ENCODE peak calls at places on chromosomes 4 and X, in ten cellular contexts. X, Z, A, F, T, S, W, K, B and H are unnamed samples.

GRCh38 chr4:111048316-111048715 is 425.4 kb upstream of the PITX2 start:
- DNase-seq in T (no peak), A (no peak), F (no peak), B (no peak), W (no peak), K (no peak), S (no peak), Z (no peak), X (no peak), H (no peak)

GRCh38 chr4:89129080-89129640 is 17.8 kb downstream of the TIGD2 start:
- DNase-seq in S (no peak), W (no peak), T (no peak), K (no peak), Z (peak; percentile 83), B (no peak), X (no peak), F (no peak), A (peak; percentile 54), H (no peak)

GRCh38 chrX:153378607-153379006 is 22.5 kb downstream of the PNMA6E start:
- DNase-seq in X (no peak), K (no peak), S (no peak), W (no peak), T (no peak), A (no peak), Z (no peak), B (no peak), F (no peak), H (no peak)

GRCh38 chr4:7419961-7420660 is 14.6 kb downstream of the PSAPL1 start:
- DNase-seq in K (peak; percentile 27), F (no peak), X (no peak), S (no peak), T (no peak), A (no peak), W (peak; percentile 4), B (no peak), Z (no peak), H (no peak)

GRCh38 chr4:121726642-121727268 is 30.0 kb upstream of the ANXA5 start:
- DNase-seq in K (no peak), X (no peak), A (peak; percentile 61), Z (peak; percentile 68), W (no peak), T (peak; percentile 59), B (no peak), F (no peak), S (no peak), H (no peak)

GRCh38 chr4:47315346-47315745 is 148.2 kb downstream of the COMMD8 start:
- DNase-seq in Z (peak; percentile 68), A (no peak), W (no peak), X (no peak), B (no peak), F (no peak), K (no peak), T (no peak), S (no peak), H (no peak)

GRCh38 chr4:142088906-142089305 is 452.5 kb downstream of the IL15 start:
- DNase-seq in S (no peak), A (no peak), W (no peak), K (no peak), B (peak; percentile 16), T (no peak), F (no peak), X (no peak), Z (peak; percentile 69), H (no peak)

GRCh38 chrX:148043456-148043855 is 62.3 kb downstream of the FMR1NB start:
- DNase-seq in S (no peak), Z (peak; percentile 56), T (no peak), A (no peak), B (no peak), F (no peak), K (no peak), X (no peak), W (no peak), H (no peak)

GRCh38 chr4:25970241-25970675 is 56.2 kb downstream of the SMIM20 start:
- DNase-seq in T (no peak), F (peak; percentile 26), X (peak; percentile 31), B (no peak), A (no peak), K (peak; percentile 33), W (no peak), S (no peak), Z (peak; percentile 23), H (peak; percentile 68)

GRCh38 chr4:8771666-8772065 is 100.0 kb downstream of the HMX1 start:
- DNase-seq in A (no peak), Z (no peak), K (no peak), S (peak; percentile 36), T (no peak), W (no peak), F (no peak), X (no peak), B (no peak), H (peak; percentile 25)

GRCh38 chr4:26866203-26866602 is 5.6 kb downstream of the STIM2 start:
- DNase-seq in W (no peak), F (no peak), A (no peak), K (no peak), S (no peak), B (no peak), Z (no peak), X (no peak), T (no peak), H (no peak)

GRCh38 chrX:108557594-108557993 is 118.0 kb downstream of the COL4A5 start:
- DNase-seq in F (no peak), X (no peak), S (no peak), B (no peak), A (no peak), T (no peak), W (no peak), K (no peak), Z (no peak), H (no peak)

GRCh38 chr4:31189938-31190337 is 469.8 kb downstream of the PCDH7 start:
- DNase-seq in S (no peak), F (no peak), B (no peak), W (no peak), T (no peak), K (no peak), X (no peak), Z (no peak), A (no peak), H (no peak)

DNA sequence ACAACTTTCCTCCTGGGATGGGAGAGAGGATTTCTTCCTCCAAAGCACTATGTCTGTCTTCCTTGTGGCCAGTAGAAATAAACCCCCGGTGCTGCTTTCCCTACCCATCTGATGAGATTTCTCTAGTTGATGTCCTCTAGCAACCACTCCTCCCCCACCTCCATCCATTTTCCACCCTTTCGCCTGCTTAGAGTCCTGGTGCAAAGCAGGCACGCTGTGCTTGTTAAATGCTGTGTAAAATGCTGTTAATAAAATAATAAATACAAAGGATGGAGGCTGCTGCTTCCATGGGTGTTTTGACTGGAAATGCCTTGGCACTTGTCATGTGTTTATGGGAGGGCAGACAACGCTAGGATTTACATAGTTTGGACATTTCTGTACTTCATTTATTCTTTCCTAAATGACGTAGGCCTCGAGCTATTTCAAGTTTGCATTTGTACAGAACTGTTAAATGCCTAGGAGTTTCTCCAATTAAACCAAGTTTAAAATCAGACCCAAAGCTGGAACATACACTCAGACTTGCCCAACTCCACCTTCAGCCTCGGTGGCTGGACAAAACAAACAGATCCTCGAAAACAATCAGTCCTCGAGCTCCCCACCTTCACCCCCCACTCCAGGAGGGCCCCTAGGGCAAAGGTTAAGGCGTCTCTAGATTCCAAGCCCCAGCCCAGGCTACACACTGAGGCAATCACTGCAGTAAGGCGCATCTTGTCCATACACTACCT is 10.0 kb downstream of the BCOR start:
- DNase-seq in W (no peak), K (no peak), A (no peak), T (no peak), B (no peak), F (no peak), Z (no peak), X (no peak), S (peak; percentile 15), H (no peak)
- H3K4me1 ChIP-seq in W (peaks cover 74% of the 10 kb centered on the region), K (peaks cover 10% of the 10 kb centered on the region), A (peaks cover 42% of the 10 kb centered on the region), T (peaks cover 10% of the 10 kb centered on the region), B (peaks cover 8% of the 10 kb centered on the region), F (peaks cover 91% of the 10 kb centered on the region), Z (peaks cover 31% of the 10 kb centered on the region), X (peaks cover 30% of the 10 kb centered on the region), S (peaks cover 32% of the 10 kb centered on the region), H (peaks cover 16% of the 10 kb centered on the region)

GRCh38 chrX:18415386-18415785 is 10.0 kb upstream of the CDKL5 start:
- DNase-seq in T (no peak), K (no peak), F (no peak), W (no peak), S (no peak), X (no peak), Z (peak; percentile 28), B (no peak), A (peak; percentile 57), H (no peak)

GRCh38 chrX:18406531-18407266 is 18.7 kb upstream of the CDKL5 start:
- DNase-seq in W (no peak), F (no peak), X (no peak), A (no peak), S (no peak), K (no peak), B (no peak), Z (peak; percentile 36), T (no peak), H (no peak)

GRCh38 chrX:18410038-18410437 is 15.4 kb upstream of the CDKL5 start:
- DNase-seq in S (no peak), B (no peak), Z (peak; percentile 41), F (peak; percentile 42), T (no peak), X (no peak), A (peak; percentile 75), W (no peak), K (no peak), H (no peak)
- TF ChIP-seq CTCF in S (peak; percentile 31), B (no peak), Z (peak; percentile 38), F (peak; percentile 28), T (peak; percentile 56), X (no peak), A (peak; percentile 65), W (no peak), K (no peak), H (peak; percentile 32)

GRCh38 chr4:94564252-94564651 is 112.5 kb downstream of the PDLIM5 start:
- DNase-seq in Z (no peak), T (no peak), F (no peak), X (no peak), K (no peak), B (no peak), A (no peak), W (no peak), S (no peak), H (no peak)
- H3K4me1 ChIP-seq in Z (peaks cover 4% of the 10 kb centered on the region), T (peaks cover 7% of the 10 kb centered on the region), F (peaks cover 14% of the 10 kb centered on the region), X (peaks cover 67% of the 10 kb centered on the region), K (peaks cover 27% of the 10 kb centered on the region), B (peaks cover 3% of the 10 kb centered on the region), A (peaks cover 38% of the 10 kb centered on the region), W (peaks cover 13% of the 10 kb centered on the region), S (peaks cover 3% of the 10 kb centered on the region), H (peaks cover 28% of the 10 kb centered on the region)

GRCh38 chr4:5460106-5460801 is 248.1 kb downstream of the EVC2 start:
- DNase-seq in S (no peak), Z (peak; percentile 25), X (no peak), A (peak; percentile 43), T (no peak), F (peak; percentile 16), B (no peak), K (peak; percentile 45), W (no peak), H (peak; percentile 61)
- TF ChIP-seq CTCF in S (peak; percentile 40), Z (peak; percentile 51), X (peak; percentile 14), A (peak; percentile 59), T (peak; percentile 64), F (peak; percentile 16), B (no peak), K (peak; percentile 48), W (no peak), H (peak; percentile 25)

DNA sequence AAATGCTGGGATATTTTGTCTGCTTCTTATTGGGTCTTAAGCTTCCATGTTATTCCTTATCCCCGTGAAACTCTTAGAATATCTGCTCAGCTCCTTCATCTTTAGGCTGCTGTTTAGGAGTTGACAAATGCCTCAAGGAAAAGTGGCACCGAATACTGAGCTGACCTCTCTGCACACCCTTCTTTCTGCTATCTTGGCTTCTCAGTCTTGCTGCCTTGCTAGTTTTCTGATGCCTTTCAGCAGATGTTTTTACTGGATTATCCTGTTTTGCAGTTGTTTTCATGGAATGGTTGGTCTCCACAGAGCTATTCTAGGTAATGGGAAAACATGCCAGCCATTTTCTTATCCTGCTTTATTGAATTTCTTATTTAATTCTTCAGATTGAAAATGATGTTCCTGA is 86.3 kb downstream of the GYPE start:
- DNase-seq in S (no peak), Z (no peak), F (no peak), X (no peak), W (no peak), T (no peak), B (no peak), A (no peak), K (no peak), H (no peak)
- H3K4me1 ChIP-seq in S (no peaks in the 10 kb centered on the region), Z (no peaks in the 10 kb centered on the region), F (no peaks in the 10 kb centered on the region), X (no peaks in the 10 kb centered on the region), W (no peaks in the 10 kb centered on the region), T (no peaks in the 10 kb centered on the region), B (no peaks in the 10 kb centered on the region), A (no peaks in the 10 kb centered on the region), K (no peaks in the 10 kb centered on the region), H (no peaks in the 10 kb centered on the region)